ENCODE peak calls at places on chromosomes 3 and 15, in seven cellular contexts. W is HepG2, Y is HCT116, D is hepatocyte, Z is PC-3, P is A673, F is keratinocyte. S is an unnamed sample.

GRCh38 chr3:188914556-188914955 is 257.2 kb upstream of the TPRG1 start:
- DNase-seq in P (peak), D (no peak), Y (no peak), Z (peak), W (no peak), F (no peak), S (peak)

GRCh38 chr3:73037369-73037699 is 24.1 kb upstream of the EBLN2 start:
- DNase-seq in P (peak), D (no peak), Z (peak), W (peak), F (no peak), Y (no peak), S (peak)

GRCh38 chr15:63385911-63386531 is 4.4 kb upstream of the CA12 start:
- DNase-seq in Y (no peak), P (no peak), Z (no peak), D (no peak), F (peak), W (no peak), S (no peak)

GRCh38 chr3:191094057-191094456 is 105.0 kb upstream of the OSTN start:
- DNase-seq in F (peak), Z (peak), D (no peak), Y (no peak), P (no peak), W (no peak), S (peak)

GRCh38 chr15:36858423-36858822 is 241.9 kb downstream of the MEIS2 start:
- DNase-seq in D (no peak), W (no peak), Z (no peak), P (no peak), Y (no peak), F (no peak), S (no peak)

GRCh38 chr3:78277793-78278192 is 1237.9 kb downstream of the ROBO2 start:
- DNase-seq in Y (no peak), P (no peak), D (no peak), Z (no peak), W (no peak), F (no peak), S (no peak)

GRCh38 chr15:61521961-61522360 is 292.9 kb upstream of the RORA start:
- DNase-seq in Y (no peak), D (no peak), W (no peak), Z (no peak), P (no peak), F (no peak), S (no peak)

GRCh38 chr15:92818658-92819311 is 81.3 kb upstream of the CHD2 start:
- DNase-seq in Y (no peak), D (no peak), W (no peak), Z (no peak), P (no peak), F (no peak), S (peak)

GRCh38 chr3:182364723-182365650 is 428.3 kb upstream of the ATP11B start:
- DNase-seq in F (peak), Y (peak), W (no peak), Z (peak), D (no peak), P (peak), S (no peak)

GRCh38 chr15:58517252-58517681 is 85.5 kb downstream of the LIPC start:
- DNase-seq in Y (peak), Z (no peak), W (no peak), F (no peak), P (no peak), D (no peak), S (no peak)

GRCh38 chr3:56790016-56790950 is 11.5 kb downstream of the ARHGEF3 start:
- DNase-seq in Z (no peak), W (no peak), F (no peak), D (no peak), P (no peak), Y (no peak), S (no peak)

GRCh38 chr3:10950476-10951294 is 41.9 kb upstream of the SLC6A1 start:
- DNase-seq in F (no peak), Y (peak), D (peak), P (peak), W (peak), Z (peak), S (peak)

GRCh38 chr3:31622636-31623288 is 90.0 kb downstream of the STT3B start:
- DNase-seq in Z (no peak), P (no peak), Y (no peak), D (no peak), W (no peak), F (no peak), S (no peak)

GRCh38 chr3:86787091-86787490 is 203.9 kb downstream of the VGLL3 start:
- DNase-seq in W (no peak), Z (peak), F (no peak), D (no peak), P (no peak), Y (no peak), S (peak)

GRCh38 chr3:176941674-176942073 is 255.6 kb downstream of the TBL1XR1 start:
- DNase-seq in Z (no peak), D (no peak), P (no peak), W (no peak), Y (no peak), F (no peak), S (no peak)

GRCh38 chr3:194496217-194496881 is 9.5 kb upstream of the ATP13A3 start:
- DNase-seq in P (no peak), W (peak), D (no peak), F (no peak), Y (no peak), Z (peak), S (no peak)

GRCh38 chr3:64399205-64399800 is 174.0 kb upstream of the PRICKLE2 start:
- DNase-seq in F (peak), W (peak), D (peak), P (peak), Y (peak), Z (peak), S (peak)

GRCh38 chr3:110656394-110656793 is 415.2 kb upstream of the NECTIN3 start:
- DNase-seq in D (no peak), Y (no peak), W (no peak), Z (no peak), P (peak), F (no peak), S (no peak)

GRCh38 chr15:58473720-58474119 is 41.9 kb downstream of the LIPC start:
- DNase-seq in W (no peak), D (peak), Y (no peak), Z (peak), F (peak), P (peak), S (peak)

GRCh38 chr15:64209680-64210334 is 47.0 kb upstream of the PPIB start:
- DNase-seq in W (peak), F (no peak), D (peak), P (peak), Z (peak), Y (peak), S (peak)

GRCh38 chr15:88546248-88547129 is at the start of gene DET1:
- DNase-seq in F (peak), P (peak), Z (peak), W (peak), D (peak), Y (peak), S (peak)
- TF ChIP-seq CTCF in F (peak), P (peak), Z (peak), W (peak), D (peak), Y (peak), S (peak)

GRCh38 chr3:52063026-52063723 is 6.8 kb upstream of the DUSP7 start:
- DNase-seq in W (no peak), D (no peak), P (no peak), F (no peak), Z (no peak), Y (no peak), S (no peak)
- H3K27ac ChIP-seq in W (no peak), D (no peak), P (no peak), F (peak), Z (peak), Y (no peak), S (peak)

DNA sequence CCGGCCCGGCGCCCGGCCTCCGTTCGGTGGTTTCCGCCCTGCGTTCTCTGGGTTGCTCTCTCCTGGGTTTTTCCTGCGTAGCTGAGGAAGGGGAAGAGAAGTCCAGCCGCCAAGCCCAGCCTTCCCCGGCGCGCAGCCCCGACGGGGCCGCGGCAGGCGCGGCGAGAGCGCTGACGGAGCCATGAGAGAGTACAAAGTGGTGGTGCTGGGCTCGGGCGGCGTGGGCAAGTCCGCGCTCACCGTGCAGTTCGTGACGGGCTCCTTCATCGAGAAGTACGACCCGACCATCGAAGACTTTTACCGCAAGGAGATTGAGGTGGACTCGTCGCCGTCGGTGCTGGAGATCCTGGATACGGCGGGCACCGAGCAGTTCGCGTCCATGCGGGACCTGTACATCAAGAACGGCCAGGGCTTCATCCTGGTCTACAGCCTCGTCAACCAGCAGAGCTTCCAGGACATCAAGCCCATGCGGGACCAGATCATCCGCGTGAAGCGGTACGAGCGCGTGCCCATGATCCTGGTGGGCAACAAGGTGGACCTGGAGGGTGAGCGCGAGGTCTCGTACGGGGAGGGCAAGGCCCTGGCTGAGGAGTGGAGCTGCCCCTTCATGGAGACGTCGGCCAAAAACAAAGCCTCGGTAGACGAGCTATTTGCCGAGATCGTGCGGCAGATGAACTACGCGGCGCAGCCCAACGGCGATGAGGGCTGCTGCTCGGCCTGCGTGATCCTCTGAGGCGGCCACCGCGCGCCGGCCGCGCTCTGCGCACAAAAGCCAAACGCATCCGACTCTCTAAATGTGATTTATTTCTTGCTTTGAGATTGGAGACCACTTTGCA is 705 bp downstream of the RAP2B start:
- DNase-seq in P (peak), F (no peak), D (peak), Z (peak), W (no peak), Y (no peak), S (peak)
- TF ChIP-seq EZH2 in P (no peak), F (no peak), D (no peak), Z (no peak), W (no peak), Y (no peak), S (no peak)

GRCh38 chr3:46559030-46559704 is 6.9 kb downstream of the LRRC2 start:
- DNase-seq in W (no peak), D (no peak), Y (no peak), F (no peak), P (no peak), Z (no peak), S (no peak)

GRCh38 chr3:46561511-46561910 is 4.6 kb downstream of the LRRC2 start:
- DNase-seq in Z (no peak), Y (no peak), F (no peak), P (no peak), W (no peak), D (no peak), S (no peak)

GRCh38 chr3:46558184-46559029 is 7.7 kb downstream of the LRRC2 start:
- DNase-seq in F (peak), Y (peak), P (peak), W (peak), D (peak), Z (peak), S (peak)

GRCh38 chr3:46561951-46562350 is 4.2 kb downstream of the LRRC2 start:
- DNase-seq in F (no peak), Y (no peak), W (no peak), D (no peak), Z (peak), P (no peak), S (peak)

GRCh38 chr3:46557814-46558183 is 8.3 kb downstream of the LRRC2 start:
- DNase-seq in F (no peak), Y (no peak), D (no peak), W (no peak), P (no peak), Z (no peak), S (no peak)
- TF ChIP-seq CTCF in F (no peak), Y (no peak), D (no peak), W (no peak), P (no peak), Z (no peak), S (no peak)

GRCh38 chr15:28945626-28946215 is 59.9 kb downstream of the APBA2 start:
- DNase-seq in D (no peak), F (no peak), Y (no peak), W (no peak), Z (no peak), P (no peak), S (no peak)
- H3K27ac ChIP-seq in D (no peak), F (no peak), Y (no peak), W (no peak), Z (no peak), P (no peak), S (no peak)

DNA sequence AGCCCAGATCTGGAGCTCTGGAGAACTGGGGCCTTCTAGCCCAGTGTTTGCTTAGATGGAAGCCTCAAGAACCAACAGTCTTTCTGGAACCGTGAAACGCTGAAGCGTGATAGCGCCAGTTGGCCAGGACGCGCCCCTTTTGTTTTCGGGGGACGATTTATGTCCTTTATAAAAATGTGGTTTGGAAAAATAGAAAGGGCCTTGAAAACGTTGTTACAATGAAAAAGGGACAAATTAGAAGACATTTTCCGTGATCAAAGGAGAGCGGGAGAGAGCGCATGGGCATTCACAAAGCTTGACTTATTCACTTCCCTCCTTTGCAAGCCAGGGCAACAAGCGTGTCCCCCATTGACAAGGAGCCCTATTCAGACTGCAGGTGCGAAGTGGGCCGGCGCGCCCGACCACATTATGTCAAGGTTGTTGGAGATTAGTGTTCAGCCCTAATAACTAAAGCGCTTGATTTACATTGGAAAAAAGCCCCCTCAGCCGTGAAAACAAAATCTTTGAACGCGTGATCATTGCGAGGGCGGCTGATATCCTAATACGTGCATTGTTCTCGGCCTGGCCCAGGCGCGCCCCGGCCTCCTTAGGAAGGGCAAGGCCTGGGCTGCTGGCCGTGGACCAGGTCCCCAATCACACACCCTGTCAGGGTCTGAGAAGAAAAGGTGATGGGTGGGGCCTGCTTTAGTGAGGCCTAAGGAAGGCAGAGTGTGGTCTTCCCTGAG is 25.9 kb downstream of the ZIC4 start:
- DNase-seq in F (no peak), Z (no peak), Y (no peak), P (no peak), W (no peak), D (no peak), S (no peak)
- TF ChIP-seq EZH2 in F (no peak), Z (no peak), Y (no peak), P (no peak), W (no peak), D (no peak), S (no peak)

GRCh38 chr3:48556796-48557626 is at the start of gene PFKFB4:
- DNase-seq in P (peak), D (peak), F (peak), Y (peak), W (peak), Z (peak), S (peak)
- TF ChIP-seq CTCF in P (no peak), D (no peak), F (no peak), Y (no peak), W (peak), Z (no peak), S (no peak)

GRCh38 chr3:106829206-106829605 is 548.0 kb upstream of the CCDC54 start:
- DNase-seq in Z (no peak), F (no peak), P (no peak), Y (no peak), W (no peak), D (no peak), S (no peak)

GRCh38 chr3:106825962-106826605 is 551.2 kb upstream of the CCDC54 start:
- DNase-seq in W (no peak), Y (no peak), F (no peak), D (peak), Z (peak), P (peak), S (peak)

GRCh38 chr3:106827515-106828213 is 549.6 kb upstream of the CCDC54 start:
- DNase-seq in P (no peak), F (peak), D (no peak), W (no peak), Z (peak), Y (no peak), S (no peak)

GRCh38 chr3:106824856-106825255 is 552.4 kb upstream of the CCDC54 start:
- DNase-seq in Y (peak), P (peak), Z (peak), D (peak), W (peak), F (no peak), S (peak)

DNA sequence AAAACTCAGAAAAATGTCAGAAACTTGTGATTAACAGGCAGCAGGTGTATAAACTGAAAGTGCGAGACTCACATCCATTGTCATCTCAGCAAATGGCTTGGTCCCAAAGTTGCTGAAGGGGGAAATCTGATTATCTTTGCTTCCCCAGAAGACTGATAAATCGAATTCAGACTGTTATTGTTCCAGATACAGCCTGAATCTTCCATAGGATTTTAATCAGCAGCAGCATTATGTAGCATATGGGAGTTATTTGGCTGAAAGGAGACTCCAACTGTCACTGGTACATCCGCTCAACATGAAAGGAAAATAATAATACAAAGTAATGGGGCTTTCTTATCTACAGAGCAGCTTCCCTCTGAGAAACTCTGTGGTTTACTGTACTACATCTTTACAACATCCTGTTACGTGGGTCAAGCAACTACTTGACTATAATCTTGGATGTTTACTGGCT is 550.4 kb upstream of the CCDC54 start:
- DNase-seq in F (no peak), Y (no peak), P (peak), D (no peak), W (no peak), Z (no peak), S (peak)
- H3K27ac ChIP-seq in F (no peak), Y (no peak), P (peak), D (peak), W (no peak), Z (no peak), S (no peak)

GRCh38 chr15:89695198-89695597 is 4.6 kb downstream of the WDR93 start:
- DNase-seq in Y (no peak), P (no peak), F (no peak), Z (no peak), D (no peak), W (no peak), S (no peak)

GRCh38 chr15:89686522-89686921 is 4.0 kb downstream of the PEX11A start:
- DNase-seq in F (no peak), D (no peak), W (no peak), P (no peak), Z (no peak), Y (no peak), S (no peak)

GRCh38 chr15:89685995-89686394 is 4.6 kb downstream of the PEX11A start:
- DNase-seq in P (no peak), Z (no peak), F (no peak), D (no peak), W (no peak), Y (no peak), S (no peak)

GRCh38 chr15:89693696-89694095 is 3.1 kb downstream of the WDR93 start:
- DNase-seq in W (no peak), Y (no peak), Z (peak), D (no peak), P (no peak), F (no peak), S (no peak)

GRCh38 chr15:89690276-89691218 is at the start of the genes PEX11A and WDR93:
- DNase-seq in F (peak), D (peak), Z (peak), W (peak), P (peak), Y (peak), S (peak)
- TF ChIP-seq EZH2 in F (no peak), D (no peak), Z (no peak), W (no peak), P (no peak), Y (no peak), S (no peak)

GRCh38 chr3:4001976-4002375 is 202.7 kb downstream of the LRRN1 start:
- DNase-seq in D (no peak), F (no peak), Y (no peak), P (no peak), W (no peak), Z (no peak), S (no peak)

GRCh38 chr3:3992312-3992874 is 193.2 kb downstream of the LRRN1 start:
- DNase-seq in W (no peak), F (no peak), P (no peak), D (no peak), Z (no peak), Y (no peak), S (no peak)

DNA sequence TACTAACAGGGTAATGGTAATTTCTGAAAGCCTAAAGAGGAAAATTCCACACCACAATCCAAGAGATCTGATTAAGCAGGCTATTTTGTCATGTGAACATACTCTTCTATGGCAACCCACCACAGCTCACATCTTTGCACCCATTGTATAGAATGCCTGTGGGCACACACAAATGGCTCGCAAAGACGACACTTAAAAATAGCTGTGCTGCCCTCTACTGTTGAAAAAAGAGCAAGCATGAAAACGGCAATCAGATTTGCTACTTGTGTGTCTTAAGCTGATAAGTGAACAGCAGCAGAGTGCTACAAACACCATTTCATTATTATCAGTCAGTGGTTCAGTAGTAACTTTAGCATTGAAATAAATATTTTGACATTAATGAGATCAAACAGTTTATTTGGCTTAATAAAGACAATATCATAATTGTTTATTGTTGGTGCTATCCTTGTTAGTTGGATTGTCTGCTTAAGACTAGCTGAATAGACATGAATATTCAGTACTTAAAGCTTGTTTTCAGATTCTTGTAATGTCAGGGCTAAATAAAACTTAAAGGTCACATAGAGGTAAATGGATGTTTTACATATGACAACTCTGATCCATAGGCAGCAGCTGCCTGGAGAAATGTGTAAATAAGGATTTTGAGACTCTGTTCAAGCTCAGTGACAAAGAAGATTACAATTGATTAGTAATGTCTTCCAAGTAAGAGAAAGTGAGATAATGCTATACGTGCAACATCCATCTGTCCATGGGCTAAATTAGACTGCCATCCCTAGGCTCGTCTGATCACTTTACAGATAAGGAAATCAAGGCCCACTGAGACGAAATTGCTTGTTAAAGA is 199.1 kb downstream of the LRRN1 start:
- DNase-seq in W (peak), Y (peak), F (no peak), D (peak), Z (peak), P (peak), S (peak)
- TF ChIP-seq CTCF in W (peak), Y (peak), F (peak), D (peak), Z (peak), P (peak), S (no peak)

S was measured in fibroblast of lung.